ENCODE peak calls at places on chromosomes 11 and 22, in five cellular contexts. U is fibroblast of mammary gland, D is GM13977, Y is tibial nerve, W is psoas muscle. X is an unnamed sample.

GRCh38 chr22:27489265-27489675 is 312.3 kb downstream of the MN1 start:
- DNase-seq in W (no peak), U (peak; percentile 72), Y (no peak), D (no peak), X (no peak)

GRCh38 chr11:66686100-66686785 is 8.6 kb upstream of the RBM4B start:
- DNase-seq in W (no peak), U (no peak), Y (no peak), D (no peak), X (no peak)

GRCh38 chr11:87851234-87851633 is 324.0 kb downstream of the RAB38 start:
- DNase-seq in D (no peak), W (no peak), U (peak; percentile 11), Y (no peak), X (no peak)

GRCh38 chr11:125626381-125626950 is 1.5 kb downstream of the CHEK1 start:
- DNase-seq in D (peak; percentile 54), U (no peak), W (no peak), Y (no peak), X (peak; percentile 1)

GRCh38 chr11:94786264-94787126 is 18.3 kb downstream of the AMOTL1 start:
- DNase-seq in U (peak; percentile 69), Y (no peak), W (no peak), D (peak; percentile 50), X (no peak)

GRCh38 chr22:29827091-29827490 is 11.0 kb downstream of the ASCC2 start:
- DNase-seq in W (no peak), Y (no peak), D (no peak), U (no peak), X (no peak)

GRCh38 chr11:65431452-65432132 is 9.0 kb downstream of the NEAT1 start:
- DNase-seq in W (no peak), U (peak; percentile 59), Y (no peak), D (no peak), X (no peak)

GRCh38 chr11:4991066-4991465 is 3.6 kb upstream of the OR51L1 start:
- DNase-seq in W (no peak), D (no peak), Y (no peak), U (peak; percentile 15), X (no peak)

GRCh38 chr11:3135491-3136440 is 29.3 kb downstream of the OSBPL5 start:
- DNase-seq in W (peak; percentile 15), U (no peak), Y (no peak), D (no peak), X (no peak)

GRCh38 chr11:118742304-118742703 is 48.7 kb downstream of the DDX6 start:
- DNase-seq in D (no peak), U (no peak), Y (no peak), W (no peak), X (no peak)

GRCh38 chr11:114179234-114179941 is 116.8 kb upstream of the NNMT start:
- DNase-seq in D (no peak), Y (peak; percentile 85), U (peak; percentile 99), W (peak; percentile 82), X (no peak)

GRCh38 chr22:44887941-44888366 is 121.9 kb downstream of the PHF21B start:
- DNase-seq in U (no peak), Y (no peak), D (no peak), W (no peak), X (no peak)

GRCh38 chr11:45067966-45068365 is 78.5 kb upstream of the PRDM11 start:
- DNase-seq in Y (no peak), W (no peak), D (no peak), U (no peak), X (no peak)

GRCh38 chr11:122653911-122654310 is 1.6 kb upstream of the UBASH3B start:
- DNase-seq in Y (no peak), U (peak; percentile 44), W (no peak), D (no peak), X (no peak)

GRCh38 chr11:77672276-77672675 is 34.7 kb upstream of the CLNS1A start:
- DNase-seq in W (no peak), Y (no peak), D (no peak), U (peak; percentile 96), X (no peak)

GRCh38 chr11:14378171-14378570 is 19.2 kb upstream of the RRAS2 start:
- DNase-seq in U (no peak), D (no peak), Y (no peak), W (no peak), X (no peak)

GRCh38 chr11:82978422-82979099 is 77.0 kb downstream of the DDIAS start:
- DNase-seq in U (peak; percentile 91), D (peak; percentile 25), W (no peak), Y (no peak), X (no peak)

GRCh38 chr11:119315139-119316016 is 1.6 kb downstream of the MCAM start:
- DNase-seq in W (peak; percentile 35), D (peak; percentile 68), Y (no peak), U (no peak), X (no peak)

GRCh38 chr22:32841175-32841574 is 39.7 kb downstream of the TIMP3 start:
- DNase-seq in W (no peak), D (no peak), U (no peak), Y (no peak), X (no peak)

GRCh38 chr11:122202161-122202950 is 86.3 kb upstream of the BLID start:
- DNase-seq in Y (no peak), U (peak; percentile 93), D (no peak), W (no peak), X (no peak)

GRCh38 chr22:45087802-45088201 is 75.9 kb upstream of the NUP50 start:
- DNase-seq in Y (no peak), U (no peak), W (no peak), D (no peak), X (no peak)

GRCh38 chr11:64245797-64246623 is 733 bp downstream of the PPP1R14B start:
- DNase-seq in U (peak; percentile 91), Y (peak; percentile 58), W (peak; percentile 92), D (no peak), X (no peak)

DNA sequence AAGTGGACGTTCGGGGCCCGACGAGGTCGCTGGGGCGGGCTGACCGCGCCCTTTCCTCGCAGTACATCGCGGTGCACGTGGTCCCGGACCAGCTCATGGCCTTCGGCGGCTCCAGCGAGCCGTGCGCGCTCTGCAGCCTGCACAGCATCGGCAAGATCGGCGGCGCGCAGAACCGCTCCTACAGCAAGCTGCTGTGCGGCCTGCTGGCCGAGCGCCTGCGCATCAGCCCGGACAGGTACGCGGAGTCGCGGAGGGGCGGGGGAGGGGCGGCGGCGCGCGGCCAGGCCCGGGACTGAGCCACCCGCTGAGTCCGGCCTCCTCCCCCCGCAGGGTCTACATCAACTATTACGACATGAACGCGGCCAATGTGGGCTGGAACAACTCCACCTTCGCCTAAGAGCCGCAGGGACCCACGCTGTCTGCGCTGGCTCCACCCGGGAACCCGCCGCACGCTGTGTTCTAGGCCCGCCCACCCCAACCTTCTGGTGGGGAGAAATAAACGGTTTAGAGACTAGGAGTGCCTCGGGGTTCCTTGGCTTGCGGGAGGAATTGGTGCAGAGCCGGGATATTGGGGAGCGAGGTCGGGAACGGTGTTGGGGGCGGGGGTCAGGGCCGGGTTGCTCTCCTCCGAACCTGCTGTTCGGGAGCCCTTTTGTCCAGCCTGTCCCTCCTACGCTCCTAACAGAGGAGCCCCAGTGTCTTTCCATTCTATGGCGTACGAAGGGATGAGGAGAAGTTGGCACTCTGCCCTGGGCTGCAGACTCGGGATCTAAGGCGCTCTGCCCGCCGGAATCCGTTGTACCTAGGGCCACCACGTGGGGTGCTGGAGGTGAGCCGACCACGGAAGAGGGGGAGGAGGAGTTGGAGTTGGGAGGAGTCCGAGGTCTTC is 771 bp downstream of the MIF start:
- DNase-seq in Y (peak; percentile 61), W (peak; percentile 70), D (peak; percentile 84), U (peak; percentile 69), X (peak; percentile 71)
- TF ChIP-seq CTCF in Y (no peak), W (peak; percentile 7), D (peak; percentile 56), U (peak; percentile 13), X (no peak)

GRCh38 chr22:38285015-38285414 is 12.2 kb upstream of the TMEM184B start:
- DNase-seq in Y (no peak), D (no peak), U (no peak), W (no peak), X (no peak)
- TF ChIP-seq CTCF in Y (no peak), D (no peak), U (no peak), W (no peak), X (no peak)

GRCh38 chr22:20239063-20239950 is 28.8 kb downstream of the RTN4R start:
- DNase-seq in D (no peak), U (peak; percentile 14), Y (no peak), W (peak; percentile 60), X (peak; percentile 26)

GRCh38 chr22:20237480-20238440 is 30.4 kb downstream of the RTN4R start:
- DNase-seq in W (no peak), Y (no peak), U (no peak), D (no peak), X (peak; percentile 73)

GRCh38 chr22:20240900-20241299 is 27.2 kb downstream of the RTN4R start:
- DNase-seq in Y (no peak), W (no peak), D (no peak), U (no peak), X (no peak)

GRCh38 chr22:20239951-20240773 is 28.0 kb downstream of the RTN4R start:
- DNase-seq in Y (no peak), U (no peak), W (no peak), D (no peak), X (no peak)

GRCh38 chr22:20238567-20239062 is 29.5 kb downstream of the RTN4R start:
- DNase-seq in D (peak; percentile 96), W (peak; percentile 35), U (peak; percentile 9), Y (no peak), X (peak; percentile 56)
- TF ChIP-seq CTCF in D (peak; percentile 83), W (peak; percentile 45), U (peak; percentile 20), Y (no peak), X (no peak)

GRCh38 chr22:50014053-50014501 is 1.5 kb upstream of the IL17REL start:
- DNase-seq in U (no peak), W (no peak), Y (no peak), D (no peak), X (no peak)

GRCh38 chr22:50011447-50012200 is 941 bp downstream of the IL17REL start:
- DNase-seq in W (no peak), U (no peak), D (no peak), Y (no peak), X (no peak)

GRCh38 chr22:50014655-50015401 is 2.3 kb upstream of the IL17REL start:
- DNase-seq in D (no peak), U (no peak), Y (no peak), W (no peak), X (peak; percentile 24)

GRCh38 chr22:50010676-50011446 is 1.7 kb downstream of the IL17REL start:
- DNase-seq in D (peak; percentile 93), W (no peak), U (no peak), Y (no peak), X (peak; percentile 80)

DNA sequence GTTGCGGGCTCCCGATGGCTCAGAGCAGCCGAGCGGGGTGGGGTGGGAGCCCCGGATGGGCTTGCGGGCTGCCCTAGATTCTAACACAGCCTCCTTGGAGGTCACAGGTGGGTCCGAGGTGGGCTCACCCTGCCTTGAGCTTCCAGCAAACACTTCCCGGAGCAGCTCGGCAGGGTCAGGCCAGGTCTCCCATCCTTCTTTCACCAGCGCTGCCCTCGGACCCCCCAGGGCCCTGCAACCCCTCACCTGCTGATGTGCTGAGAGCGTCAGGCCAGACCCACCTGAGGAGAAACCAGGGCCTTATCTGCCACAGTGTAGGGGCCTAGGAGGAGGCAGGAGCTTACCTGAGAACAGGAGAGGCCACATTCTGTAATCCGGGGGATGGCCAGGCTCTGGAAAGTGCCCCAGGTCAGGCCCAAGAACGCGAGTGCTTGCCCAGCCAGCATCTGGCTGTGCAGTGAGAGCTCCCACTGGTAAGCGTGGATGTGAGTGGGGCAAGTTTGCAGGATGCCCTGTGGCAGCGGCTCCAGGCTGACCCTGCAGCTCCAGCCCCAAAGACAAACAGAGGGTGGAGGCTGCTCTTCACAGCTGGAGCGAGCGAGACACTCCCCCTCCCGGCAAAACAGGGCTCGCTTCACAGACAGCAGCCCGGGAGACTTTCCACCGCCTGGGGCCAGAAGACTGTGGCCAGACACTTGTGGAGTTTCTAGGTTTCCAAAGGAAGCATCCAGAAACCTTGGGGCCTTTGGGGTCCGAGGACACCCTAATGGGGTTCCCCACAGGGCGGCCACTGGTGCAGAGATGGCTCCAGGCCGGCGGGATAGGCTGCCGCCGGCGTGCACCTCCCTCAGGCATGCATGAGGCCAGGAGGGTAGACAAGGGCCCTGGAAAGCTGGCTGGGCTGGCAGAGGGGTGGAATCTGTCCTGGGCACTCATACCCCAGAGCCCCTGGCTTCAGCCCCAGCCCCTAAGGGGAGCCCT is at the start of gene IL17REL:
- DNase-seq in W (no peak), D (no peak), U (no peak), Y (no peak), X (no peak)
- TF ChIP-seq CTCF in W (no peak), D (no peak), U (peak; percentile 22), Y (no peak), X (no peak)